ENCODE peak calls at places on chromosome 19, in seven cellular contexts. One of them, this sample, is unnamed.

GRCh38 chr19:33174186-33174585 is 19.9 kb upstream of the LRP3 start:
- DNase-seq in tibial nerve: no peak
- DNase-seq in upper lobe of left lung: no peak
- DNase-seq in H9: no peak
- DNase-seq in breast epithelium: no peak
- DNase-seq in left ventricle myocardium inferior: no peak
- DNase-seq in lower lobe of right lung: no peak
- DNase-seq in this sample: no peak

GRCh38 chr19:8571006-8571411 is 6.2 kb downstream of the MYO1F start:
- DNase-seq in tibial nerve: no peak
- DNase-seq in upper lobe of left lung: peak
- DNase-seq in H9: no peak
- DNase-seq in breast epithelium: no peak
- DNase-seq in left ventricle myocardium inferior: peak
- DNase-seq in lower lobe of right lung: peak
- DNase-seq in this sample: peak

GRCh38 chr19:28103916-28104315 is 1109.0 kb downstream of the UQCRFS1 start:
- DNase-seq in tibial nerve: no peak
- DNase-seq in upper lobe of left lung: no peak
- DNase-seq in H9: no peak
- DNase-seq in breast epithelium: no peak
- DNase-seq in left ventricle myocardium inferior: no peak
- DNase-seq in lower lobe of right lung: no peak
- DNase-seq in this sample: no peak

GRCh38 chr19:4580021-4580901 is 20.8 kb upstream of the SEMA6B start:
- DNase-seq in tibial nerve: no peak
- DNase-seq in upper lobe of left lung: no peak
- DNase-seq in H9: peak
- DNase-seq in breast epithelium: no peak
- DNase-seq in left ventricle myocardium inferior: no peak
- DNase-seq in lower lobe of right lung: no peak
- DNase-seq in this sample: no peak

GRCh38 chr19:40739871-40740703 is 10.2 kb downstream of the ACTMAP start:
- DNase-seq in tibial nerve: no peak
- DNase-seq in upper lobe of left lung: no peak
- DNase-seq in H9: no peak
- DNase-seq in breast epithelium: no peak
- DNase-seq in left ventricle myocardium inferior: no peak
- DNase-seq in lower lobe of right lung: no peak
- DNase-seq in this sample: no peak

GRCh38 chr19:4704317-4704673 is 19.3 kb downstream of the DPP9 start:
- DNase-seq in tibial nerve: no peak
- DNase-seq in upper lobe of left lung: peak
- DNase-seq in H9: no peak
- DNase-seq in breast epithelium: no peak
- DNase-seq in left ventricle myocardium inferior: no peak
- DNase-seq in lower lobe of right lung: peak
- DNase-seq in this sample: no peak

GRCh38 chr19:34224996-34225658 is 29.2 kb upstream of the GARRE1 start:
- DNase-seq in tibial nerve: no peak
- DNase-seq in upper lobe of left lung: no peak
- DNase-seq in H9: no peak
- DNase-seq in breast epithelium: no peak
- DNase-seq in left ventricle myocardium inferior: no peak
- DNase-seq in lower lobe of right lung: no peak
- DNase-seq in this sample: no peak

GRCh38 chr19:38900220-38900629 is 456 bp downstream of the NFKBIB start:
- DNase-seq in tibial nerve: no peak
- DNase-seq in upper lobe of left lung: no peak
- DNase-seq in H9: no peak
- DNase-seq in breast epithelium: no peak
- DNase-seq in left ventricle myocardium inferior: no peak
- DNase-seq in lower lobe of right lung: no peak
- DNase-seq in this sample: no peak

GRCh38 chr19:11848594-11849263 is at the start of gene ZNF439:
- DNase-seq in tibial nerve: peak
- DNase-seq in upper lobe of left lung: peak
- DNase-seq in H9: peak
- DNase-seq in breast epithelium: peak
- DNase-seq in left ventricle myocardium inferior: peak
- DNase-seq in lower lobe of right lung: peak
- DNase-seq in this sample: peak

GRCh38 chr19:45815501-45816216 is 551 bp upstream of the RSPH6A start:
- DNase-seq in tibial nerve: no peak
- DNase-seq in upper lobe of left lung: no peak
- DNase-seq in H9: peak
- DNase-seq in breast epithelium: no peak
- DNase-seq in left ventricle myocardium inferior: peak
- DNase-seq in lower lobe of right lung: peak
- DNase-seq in this sample: no peak

GRCh38 chr19:5271145-5271544 is 69.5 kb downstream of the PTPRS start:
- DNase-seq in tibial nerve: no peak
- DNase-seq in upper lobe of left lung: no peak
- DNase-seq in H9: no peak
- DNase-seq in breast epithelium: no peak
- DNase-seq in left ventricle myocardium inferior: no peak
- DNase-seq in lower lobe of right lung: no peak
- DNase-seq in this sample: no peak

GRCh38 chr19:6060600-6061391 is 49.5 kb downstream of the RFX2 start:
- DNase-seq in tibial nerve: no peak
- DNase-seq in upper lobe of left lung: peak
- DNase-seq in H9: peak
- DNase-seq in breast epithelium: peak
- DNase-seq in left ventricle myocardium inferior: no peak
- DNase-seq in lower lobe of right lung: no peak
- DNase-seq in this sample: peak

GRCh38 chr19:52638601-52639000 is 446 bp upstream of the ZNF83 start:
- DNase-seq in tibial nerve: no peak
- DNase-seq in upper lobe of left lung: no peak
- DNase-seq in H9: no peak
- DNase-seq in breast epithelium: peak
- DNase-seq in left ventricle myocardium inferior: peak
- DNase-seq in lower lobe of right lung: peak
- DNase-seq in this sample: no peak

GRCh38 chr19:45901432-45901903 is 945 bp downstream of the MYPOP start:
- DNase-seq in tibial nerve: no peak
- DNase-seq in upper lobe of left lung: peak
- DNase-seq in H9: peak
- DNase-seq in breast epithelium: no peak
- DNase-seq in left ventricle myocardium inferior: peak
- DNase-seq in lower lobe of right lung: peak
- DNase-seq in this sample: no peak

GRCh38 chr19:19354932-19355331 is 34.3 kb downstream of the MAU2 start:
- DNase-seq in tibial nerve: no peak
- DNase-seq in upper lobe of left lung: no peak
- DNase-seq in H9: no peak
- DNase-seq in breast epithelium: no peak
- DNase-seq in left ventricle myocardium inferior: no peak
- DNase-seq in lower lobe of right lung: no peak
- DNase-seq in this sample: no peak

GRCh38 chr19:10625762-10626138 is 397 bp downstream of the SLC44A2 start:
- DNase-seq in tibial nerve: no peak
- DNase-seq in upper lobe of left lung: no peak
- DNase-seq in H9: no peak
- DNase-seq in breast epithelium: no peak
- DNase-seq in left ventricle myocardium inferior: no peak
- DNase-seq in lower lobe of right lung: no peak
- DNase-seq in this sample: no peak

GRCh38 chr19:23283925-23284324 is 33.7 kb upstream of the ZNF724 start:
- DNase-seq in tibial nerve: no peak
- DNase-seq in upper lobe of left lung: peak
- DNase-seq in H9: peak
- DNase-seq in breast epithelium: peak
- DNase-seq in left ventricle myocardium inferior: peak
- DNase-seq in lower lobe of right lung: peak
- DNase-seq in this sample: peak

GRCh38 chr19:23287620-23288019 is 37.4 kb upstream of the ZNF724 start:
- DNase-seq in tibial nerve: no peak
- DNase-seq in upper lobe of left lung: no peak
- DNase-seq in H9: no peak
- DNase-seq in breast epithelium: no peak
- DNase-seq in left ventricle myocardium inferior: no peak
- DNase-seq in lower lobe of right lung: no peak
- DNase-seq in this sample: no peak

GRCh38 chr19:23281663-23282276 is 31.6 kb upstream of the ZNF724 start:
- DNase-seq in tibial nerve: no peak
- DNase-seq in upper lobe of left lung: no peak
- DNase-seq in H9: no peak
- DNase-seq in breast epithelium: no peak
- DNase-seq in left ventricle myocardium inferior: no peak
- DNase-seq in lower lobe of right lung: no peak
- DNase-seq in this sample: no peak

GRCh38 chr19:23285948-23286347 is 35.8 kb upstream of the ZNF724 start:
- DNase-seq in tibial nerve: no peak
- DNase-seq in upper lobe of left lung: no peak
- DNase-seq in H9: no peak
- DNase-seq in breast epithelium: no peak
- DNase-seq in left ventricle myocardium inferior: no peak
- DNase-seq in lower lobe of right lung: no peak
- DNase-seq in this sample: no peak

GRCh38 chr19:23286477-23286876 is 36.3 kb upstream of the ZNF724 start:
- DNase-seq in tibial nerve: no peak
- DNase-seq in upper lobe of left lung: no peak
- DNase-seq in H9: peak
- DNase-seq in breast epithelium: no peak
- DNase-seq in left ventricle myocardium inferior: no peak
- DNase-seq in lower lobe of right lung: no peak
- DNase-seq in this sample: no peak
- TF ChIP-seq CTCF in tibial nerve: no peak
- TF ChIP-seq CTCF in upper lobe of left lung: no peak
- TF ChIP-seq CTCF in H9: peak
- TF ChIP-seq CTCF in breast epithelium: no peak
- TF ChIP-seq CTCF in left ventricle myocardium inferior: peak
- TF ChIP-seq CTCF in lower lobe of right lung: peak
- TF ChIP-seq CTCF in this sample: peak

GRCh38 chr19:15644066-15644741 is 3.5 kb downstream of the CYP4F3 start:
- DNase-seq in tibial nerve: no peak
- DNase-seq in upper lobe of left lung: no peak
- DNase-seq in H9: no peak
- DNase-seq in breast epithelium: no peak
- DNase-seq in left ventricle myocardium inferior: no peak
- DNase-seq in lower lobe of right lung: no peak
- DNase-seq in this sample: no peak
- H3K27ac ChIP-seq in tibial nerve: no peak
- H3K27ac ChIP-seq in upper lobe of left lung: no peak
- H3K27ac ChIP-seq in H9: no peak
- H3K27ac ChIP-seq in breast epithelium: no peak
- H3K27ac ChIP-seq in left ventricle myocardium inferior: no peak
- H3K27ac ChIP-seq in lower lobe of right lung: no peak
- H3K27ac ChIP-seq in this sample: no peak

GRCh38 chr19:519449-519865 is 12.1 kb upstream of the CDC34 start:
- DNase-seq in tibial nerve: no peak
- DNase-seq in upper lobe of left lung: no peak
- DNase-seq in H9: no peak
- DNase-seq in breast epithelium: no peak
- DNase-seq in left ventricle myocardium inferior: no peak
- DNase-seq in lower lobe of right lung: no peak
- DNase-seq in this sample: no peak

GRCh38 chr19:525029-525428 is 6.5 kb upstream of the CDC34 start:
- DNase-seq in tibial nerve: no peak
- DNase-seq in upper lobe of left lung: no peak
- DNase-seq in H9: no peak
- DNase-seq in breast epithelium: no peak
- DNase-seq in left ventricle myocardium inferior: peak
- DNase-seq in lower lobe of right lung: no peak
- DNase-seq in this sample: no peak

GRCh38 chr19:525857-526419 is 5.6 kb upstream of the CDC34 start:
- DNase-seq in tibial nerve: no peak
- DNase-seq in upper lobe of left lung: no peak
- DNase-seq in H9: no peak
- DNase-seq in breast epithelium: no peak
- DNase-seq in left ventricle myocardium inferior: no peak
- DNase-seq in lower lobe of right lung: no peak
- DNase-seq in this sample: no peak

GRCh38 chr19:522726-523125 is 8.8 kb upstream of the CDC34 start:
- DNase-seq in tibial nerve: no peak
- DNase-seq in upper lobe of left lung: no peak
- DNase-seq in H9: no peak
- DNase-seq in breast epithelium: no peak
- DNase-seq in left ventricle myocardium inferior: no peak
- DNase-seq in lower lobe of right lung: no peak
- DNase-seq in this sample: no peak

GRCh38 chr19:524062-524674 is 7.4 kb upstream of the CDC34 start:
- DNase-seq in tibial nerve: no peak
- DNase-seq in upper lobe of left lung: no peak
- DNase-seq in H9: no peak
- DNase-seq in breast epithelium: no peak
- DNase-seq in left ventricle myocardium inferior: peak
- DNase-seq in lower lobe of right lung: no peak
- DNase-seq in this sample: no peak
- TF ChIP-seq CTCF in tibial nerve: no peak
- TF ChIP-seq CTCF in upper lobe of left lung: no peak
- TF ChIP-seq CTCF in H9: no peak
- TF ChIP-seq CTCF in breast epithelium: no peak
- TF ChIP-seq CTCF in left ventricle myocardium inferior: no peak
- TF ChIP-seq CTCF in lower lobe of right lung: no peak
- TF ChIP-seq CTCF in this sample: no peak

DNA sequence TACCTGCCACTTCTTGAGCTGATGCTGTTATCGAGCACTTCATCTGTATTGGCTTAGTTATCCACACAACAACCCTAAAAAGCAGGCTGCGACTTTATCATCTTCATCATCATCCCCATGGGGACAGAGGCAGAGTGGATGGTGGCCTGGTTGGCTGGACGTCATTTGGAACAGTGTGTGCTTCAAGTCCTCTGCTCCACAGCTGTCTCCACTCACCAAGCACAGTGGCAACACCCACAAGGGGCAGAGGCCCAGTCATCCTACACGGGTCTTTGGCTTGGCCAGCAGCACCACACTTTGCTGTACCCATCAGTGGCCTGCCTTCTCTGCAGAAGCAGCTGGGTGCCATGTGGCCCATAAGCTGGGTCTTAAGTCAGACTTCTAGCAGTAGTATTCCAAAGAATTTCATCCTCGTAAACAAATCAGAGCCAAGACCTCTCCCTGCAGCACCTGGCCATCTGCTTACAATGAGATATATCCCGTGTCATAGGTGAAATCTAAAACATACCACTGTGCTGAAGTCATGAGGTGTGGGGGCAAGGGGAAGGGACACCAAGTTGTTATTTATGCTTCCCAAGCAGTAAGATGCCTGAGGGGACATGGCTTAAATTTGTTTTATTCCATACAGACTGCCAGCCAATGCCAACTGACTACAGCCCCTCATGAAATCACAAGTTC is 47.9 kb upstream of the EPHX3 start:
- DNase-seq in tibial nerve: no peak
- DNase-seq in upper lobe of left lung: peak
- DNase-seq in H9: no peak
- DNase-seq in breast epithelium: no peak
- DNase-seq in left ventricle myocardium inferior: peak
- DNase-seq in lower lobe of right lung: no peak
- DNase-seq in this sample: no peak
- H3K27ac ChIP-seq in tibial nerve: peak
- H3K27ac ChIP-seq in upper lobe of left lung: peak
- H3K27ac ChIP-seq in H9: no peak
- H3K27ac ChIP-seq in breast epithelium: peak
- H3K27ac ChIP-seq in left ventricle myocardium inferior: peak
- H3K27ac ChIP-seq in lower lobe of right lung: peak
- H3K27ac ChIP-seq in this sample: no peak

This sample was measured in CD4-positive, alpha-beta T cell.